ENCODE peak calls at places on chromosomes 11 and 22, in six cellular contexts. L is anterior cingulate cortex; J is stimulated activated CD4-positive, alpha-beta T cell treated with anti-CD3 and anti-CD28 coated beads, Interleukin-15, amount 100 ng/mL, for 24 hours; K is GM03348; W is activated CD4-positive, alpha-beta T cell treated with anti-CD3 and anti-CD28 coated beads, Interleukin-2, amount 50 U/mL, for 4 hours; V is GM19239. O is an unnamed sample.

GRCh38 chr11:69445131-69445470 is 36.4 kb upstream of the LINC01488 start:
- DNase-seq in J (no peak), V (no peak), L (no peak), W (no peak), K (no peak), O (no peak)

GRCh38 chr11:102622258-102622657 is 2.9 kb downstream of the MMP20 start:
- DNase-seq in K (no peak), W (no peak), L (no peak), V (no peak), J (no peak), O (peak)

GRCh38 chr11:130159657-130160459 is at the start of gene ST14:
- DNase-seq in V (no peak), L (no peak), K (peak), J (peak), W (no peak), O (no peak)

GRCh38 chr22:42077486-42078125 is 1.9 kb upstream of the SMDT1 start:
- DNase-seq in K (no peak), L (no peak), W (no peak), V (no peak), J (no peak), O (no peak)

GRCh38 chr11:2218234-2218633 is 46.6 kb upstream of the TH start:
- DNase-seq in V (no peak), W (no peak), J (no peak), L (no peak), K (no peak), O (no peak)

GRCh38 chr22:49044776-49045175 is 782.9 kb downstream of the BRD1 start:
- DNase-seq in J (no peak), L (no peak), V (no peak), K (no peak), W (no peak), O (no peak)

GRCh38 chr11:133905677-133906156 is 51.1 kb downstream of the IGSF9B start:
- DNase-seq in K (no peak), W (no peak), L (no peak), V (no peak), J (no peak), O (no peak)

GRCh38 chr22:39534591-39535301 is 2.2 kb upstream of the RPS19BP1 start:
- DNase-seq in L (peak), J (peak), K (peak), W (peak), V (peak), O (peak)

GRCh38 chr11:121119444-121119843 is 18.4 kb downstream of the TECTA start:
- DNase-seq in W (no peak), L (no peak), K (peak), V (no peak), J (no peak), O (no peak)

GRCh38 chr11:113288286-113288863 is 26.0 kb upstream of the TTC12 start:
- DNase-seq in K (no peak), L (no peak), W (no peak), J (no peak), V (no peak), O (no peak)

GRCh38 chr11:108587109-108587508 is 6.5 kb downstream of the EXPH5 start:
- DNase-seq in V (no peak), J (no peak), W (no peak), K (no peak), L (no peak), O (no peak)